ENCODE peak calls at places on chromosomes 5 and 9, in nine cellular contexts. P, C, J, G, R, U, V, T and O are unnamed samples.

GRCh38 chr5:67605730-67606585 is 409.4 kb upstream of the CD180 start:
- DNase-seq in J (no peak), U (no peak), T (no peak), R (no peak), C (no peak), G (no peak), V (no peak), P (no peak), O (no peak)

GRCh38 chr9:126395439-126396212 is 69.0 kb downstream of the MVB12B start:
- DNase-seq in T (peak; percentile 47), V (no peak), R (no peak), U (no peak), P (no peak), J (no peak), C (no peak), G (no peak), O (no peak)

GRCh38 chr9:136646827-136647711 is 15.6 kb upstream of the EGFL7 start:
- DNase-seq in V (no peak), C (peak; percentile 26), P (no peak), T (no peak), U (no peak), J (peak; percentile 48), G (no peak), R (no peak), O (no peak)

GRCh38 chr5:89377752-89378455 is 494.9 kb upstream of the MEF2C start:
- DNase-seq in J (no peak), G (no peak), R (no peak), P (no peak), T (no peak), V (no peak), U (no peak), C (no peak), O (no peak)

GRCh38 chr9:10858817-10859216 is 246.0 kb upstream of the PTPRD start:
- DNase-seq in R (no peak), U (no peak), G (no peak), T (no peak), V (no peak), J (no peak), C (no peak), P (no peak), O (no peak)

GRCh38 chr9:35112257-35113020 is 3.2 kb downstream of the ATOSB start:
- DNase-seq in T (no peak), V (no peak), P (no peak), U (no peak), G (no peak), R (no peak), J (no peak), C (no peak), O (no peak)

GRCh38 chr5:88841212-88841611 is 41.8 kb downstream of the MEF2C start:
- DNase-seq in V (no peak), J (no peak), T (no peak), U (no peak), G (no peak), P (no peak), R (no peak), C (no peak), O (no peak)

GRCh38 chr5:38433160-38433861 is 123.1 kb downstream of the LIFR start:
- DNase-seq in G (no peak), T (no peak), C (peak; percentile 59), U (no peak), V (no peak), R (no peak), P (no peak), J (no peak), O (no peak)

GRCh38 chr9:4113711-4114110 is 186.2 kb downstream of the GLIS3 start:
- DNase-seq in V (no peak), U (no peak), R (no peak), T (no peak), C (no peak), J (no peak), P (no peak), G (no peak), O (no peak)

GRCh38 chr5:115423541-115423940 is 121.0 kb downstream of the FEM1C start:
- DNase-seq in C (peak; percentile 64), G (no peak), P (no peak), U (no peak), T (no peak), J (no peak), V (peak; percentile 27), R (peak; percentile 55), O (no peak)

GRCh38 chr5:175822225-175822624 is 49.2 kb upstream of the CPLX2 start:
- DNase-seq in R (no peak), C (no peak), G (peak; percentile 16), U (no peak), T (no peak), V (no peak), J (no peak), P (no peak), O (no peak)

GRCh38 chr5:56328753-56329560 is 95.8 kb upstream of the ANKRD55 start:
- DNase-seq in R (no peak), U (peak; percentile 24), J (no peak), C (no peak), V (peak; percentile 13), T (peak; percentile 11), G (peak; percentile 88), P (no peak), O (no peak)

GRCh38 chr9:120443489-120443888 is 136.5 kb downstream of the CDK5RAP2 start:
- DNase-seq in V (no peak), J (no peak), P (no peak), U (no peak), T (no peak), R (no peak), C (no peak), G (no peak), O (no peak)

GRCh38 chr9:27368317-27368985 is 71.5 kb upstream of the EQTN start:
- DNase-seq in P (no peak), G (peak; percentile 70), J (no peak), R (no peak), V (no peak), C (no peak), U (no peak), T (no peak), O (no peak)

GRCh38 chr5:110351451-110351850 is 375.0 kb downstream of the TMEM232 start:
- DNase-seq in V (no peak), G (no peak), C (no peak), P (no peak), J (no peak), U (no peak), T (no peak), R (no peak), O (no peak)

GRCh38 chr9:138098908-138099791 is 221.6 kb downstream of the CACNA1B start:
- DNase-seq in U (no peak), V (no peak), C (no peak), R (peak; percentile 3), P (no peak), J (peak; percentile 20), G (no peak), T (no peak), O (no peak)

GRCh38 chr9:73962792-73963191 is 534.3 kb upstream of the RORB start:
- DNase-seq in G (no peak), V (no peak), T (no peak), J (no peak), U (no peak), R (no peak), P (no peak), C (no peak), O (no peak)

GRCh38 chr5:127227881-127228280 is 62.7 kb upstream of the MEGF10 start:
- DNase-seq in R (no peak), V (no peak), T (no peak), J (no peak), P (no peak), C (no peak), U (no peak), G (no peak), O (no peak)

GRCh38 chr5:119074419-119074818 is 3.5 kb downstream of the DMXL1 start:
- DNase-seq in R (no peak), V (no peak), U (no peak), P (no peak), J (no peak), T (no peak), C (no peak), G (no peak), O (no peak)
- H3K4me1 ChIP-seq in R (peaks cover 56% of the 10 kb centered on the region), V (peaks cover 18% of the 10 kb centered on the region), U (peaks cover 49% of the 10 kb centered on the region), P (no peaks in the 10 kb centered on the region), J (peaks cover 10% of the 10 kb centered on the region), T (peaks cover 28% of the 10 kb centered on the region), C (peaks cover 44% of the 10 kb centered on the region), G (no peaks in the 10 kb centered on the region), O (peaks cover 29% of the 10 kb centered on the region)

GRCh38 chr9:96617439-96618185 is 2.0 kb downstream of the CDC14B start:
- DNase-seq in T (no peak), G (no peak), V (no peak), U (peak; percentile 40), J (no peak), P (no peak), C (no peak), R (peak; percentile 17), O (no peak)
- H3K4me3 ChIP-seq in T (no peak overlapping the region), G (peak overlapping the region; percentile 72), V (peak overlapping the region; percentile 98), U (peak overlapping the region; percentile 79), J (peak overlapping the region; percentile 63), P (no peak overlapping the region), C (no peak overlapping the region), R (no peak overlapping the region), O (no peak overlapping the region)

GRCh38 chr9:134226221-134226930 is 62.0 kb upstream of the RNU6ATAC start:
- DNase-seq in G (no peak), C (peak; percentile 52), V (peak; percentile 43), U (no peak), R (no peak), P (no peak), T (no peak), J (no peak), O (no peak)

GRCh38 chr9:134224827-134225154 is 60.4 kb upstream of the RNU6ATAC start:
- DNase-seq in P (no peak), G (no peak), U (no peak), T (no peak), R (no peak), C (peak; percentile 8), J (no peak), V (no peak), O (no peak)

GRCh38 chr9:134225816-134226215 is 61.5 kb upstream of the RNU6ATAC start:
- DNase-seq in R (no peak), C (no peak), P (no peak), G (no peak), V (no peak), J (no peak), U (no peak), T (no peak), O (no peak)

GRCh38 chr9:134224130-134224826 is 59.9 kb upstream of the RNU6ATAC start:
- DNase-seq in R (no peak), U (no peak), G (no peak), V (no peak), J (no peak), C (peak; percentile 3), P (no peak), T (no peak), O (no peak)

GRCh38 chr9:134225186-134225585 is 60.8 kb upstream of the RNU6ATAC start:
- DNase-seq in U (no peak), C (peak; percentile 9), R (no peak), V (no peak), T (no peak), J (no peak), G (no peak), P (no peak), O (no peak)
- H3K4me1 ChIP-seq in U (no peaks in the 10 kb centered on the region), C (no peaks in the 10 kb centered on the region), R (peaks cover 4% of the 10 kb centered on the region), V (peaks cover 18% of the 10 kb centered on the region), T (no peaks in the 10 kb centered on the region), J (peaks cover 3% of the 10 kb centered on the region), G (no peaks in the 10 kb centered on the region), P (no peaks in the 10 kb centered on the region), O (no peaks in the 10 kb centered on the region)

DNA sequence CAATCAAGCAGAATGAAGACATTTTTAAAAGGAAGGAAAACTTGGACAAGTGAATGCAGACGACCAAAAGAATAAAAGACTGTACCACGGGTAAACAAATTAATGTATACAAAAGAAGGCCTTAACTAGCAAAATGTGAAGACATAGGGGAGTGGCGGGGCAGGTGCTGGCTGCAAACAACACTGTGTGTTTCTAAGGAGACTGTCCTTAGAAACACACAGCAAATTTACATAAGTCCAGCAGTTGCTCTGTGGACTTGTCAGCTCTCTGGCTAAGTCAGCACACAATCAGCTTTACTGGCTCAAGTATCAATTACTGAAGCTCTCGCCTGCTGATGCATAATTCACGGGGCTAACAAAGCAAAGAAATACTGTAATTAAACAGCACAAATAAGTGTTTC is 24.8 kb downstream of the PTBP3 start:
- DNase-seq in C (no peak), R (peak; percentile 24), T (no peak), P (no peak), J (no peak), V (no peak), U (peak; percentile 43), G (peak; percentile 75), O (no peak)
- H3K4me3 ChIP-seq in C (no peak overlapping the region), R (no peak overlapping the region), T (no peak overlapping the region), P (no peak overlapping the region), J (no peak overlapping the region), V (no peak overlapping the region), U (no peak overlapping the region), G (no peak overlapping the region), O (no peak overlapping the region)